ENCODE peak calls at places on chromosomes 5 and 9, in five cellular contexts. D is CD8-positive, alpha-beta T cell; V is RWPE1; Q is ascending aorta; A is Peyer's patch. W is an unnamed sample.

GRCh38 chr9:16138561-16138960 is 585.7 kb downstream of the CCDC171 start:
- DNase-seq in D (no peak), V (no peak), Q (no peak), A (no peak), W (no peak)

GRCh38 chr5:59253625-59254024 is 639.9 kb downstream of the PDE4D start:
- DNase-seq in D (no peak), V (no peak), Q (no peak), A (no peak), W (no peak)

GRCh38 chr9:127779136-127779981 is 893 bp upstream of the SH2D3C start:
- DNase-seq in D (no peak), V (no peak), Q (no peak), A (no peak), W (peak; percentile 63)

GRCh38 chr9:79654591-79654990 is 82.8 kb downstream of the TLE4 start:
- DNase-seq in D (no peak), V (no peak), Q (no peak), A (no peak), W (no peak)

GRCh38 chr9:14372437-14373318 is 58.7 kb upstream of the NFIB start:
- DNase-seq in D (no peak), V (peak; percentile 87), Q (no peak), A (no peak), W (no peak)

GRCh38 chr9:136926154-136926704 is 18.3 kb downstream of the FBXW5 start:
- DNase-seq in D (no peak), V (no peak), Q (no peak), A (no peak), W (no peak)

GRCh38 chr5:37701868-37702267 is 138.0 kb downstream of the GDNF start:
- DNase-seq in D (no peak), V (no peak), Q (no peak), A (no peak), W (no peak)

GRCh38 chr9:116250881-116251280 is 97.3 kb downstream of the PAPPA start:
- DNase-seq in D (no peak), V (no peak), Q (no peak), A (no peak), W (no peak)

GRCh38 chr5:134131578-134132350 is 17.3 kb downstream of the TCF7 start:
- DNase-seq in D (no peak), V (no peak), Q (no peak), A (peak; percentile 40), W (peak; percentile 10)

GRCh38 chr9:129320575-129321311 is 142.7 kb upstream of the IER5L start:
- DNase-seq in D (peak; percentile 16), V (peak; percentile 52), Q (no peak), A (peak; percentile 59), W (peak; percentile 42)
- TF ChIP-seq CTCF in D (peak; percentile 51), V (no peak), Q (peak; percentile 2), A (no peak), W (no peak)

GRCh38 chr5:15803280-15803679 is 303.3 kb downstream of the FBXL7 start:
- DNase-seq in D (no peak), V (no peak), Q (no peak), A (no peak), W (no peak)

GRCh38 chr5:15807248-15807647 is 307.3 kb downstream of the FBXL7 start:
- DNase-seq in D (no peak), V (no peak), Q (no peak), A (no peak), W (no peak)

GRCh38 chr5:15808577-15808976 is 308.6 kb downstream of the FBXL7 start:
- DNase-seq in D (no peak), V (no peak), Q (no peak), A (no peak), W (no peak)

GRCh38 chr5:15806613-15807012 is 306.6 kb downstream of the FBXL7 start:
- DNase-seq in D (no peak), V (no peak), Q (no peak), A (no peak), W (no peak)

GRCh38 chr5:15807861-15808260 is 307.9 kb downstream of the FBXL7 start:
- DNase-seq in D (no peak), V (no peak), Q (no peak), A (no peak), W (no peak)
- TF ChIP-seq CTCF in D (no peak), V (no peak), Q (no peak), A (no peak), W (no peak)

GRCh38 chr5:156589104-156589858 is 260.8 kb upstream of the PPP1R2B start:
- DNase-seq in D (no peak), V (no peak), Q (no peak), A (no peak), W (no peak)
- TF ChIP-seq CTCF in D (no peak), V (no peak), Q (no peak), A (no peak), W (no peak)

GRCh38 chr9:124774131-124774978 is 2.6 kb upstream of the OLFML2A start:
- DNase-seq in D (peak; percentile 68), V (peak; percentile 88), Q (no peak), A (peak; percentile 88), W (peak; percentile 74)

GRCh38 chr9:124779368-124780059 is 2.6 kb downstream of the OLFML2A start:
- DNase-seq in D (no peak), V (peak; percentile 94), Q (no peak), A (peak; percentile 30), W (no peak)

GRCh38 chr9:124778575-124779367 is 1.8 kb downstream of the OLFML2A start:
- DNase-seq in D (no peak), V (no peak), Q (no peak), A (peak; percentile 10), W (no peak)

GRCh38 chr9:124776613-124776951 is 351 bp upstream of the OLFML2A start:
- DNase-seq in D (no peak), V (no peak), Q (no peak), A (no peak), W (no peak)

DNA sequence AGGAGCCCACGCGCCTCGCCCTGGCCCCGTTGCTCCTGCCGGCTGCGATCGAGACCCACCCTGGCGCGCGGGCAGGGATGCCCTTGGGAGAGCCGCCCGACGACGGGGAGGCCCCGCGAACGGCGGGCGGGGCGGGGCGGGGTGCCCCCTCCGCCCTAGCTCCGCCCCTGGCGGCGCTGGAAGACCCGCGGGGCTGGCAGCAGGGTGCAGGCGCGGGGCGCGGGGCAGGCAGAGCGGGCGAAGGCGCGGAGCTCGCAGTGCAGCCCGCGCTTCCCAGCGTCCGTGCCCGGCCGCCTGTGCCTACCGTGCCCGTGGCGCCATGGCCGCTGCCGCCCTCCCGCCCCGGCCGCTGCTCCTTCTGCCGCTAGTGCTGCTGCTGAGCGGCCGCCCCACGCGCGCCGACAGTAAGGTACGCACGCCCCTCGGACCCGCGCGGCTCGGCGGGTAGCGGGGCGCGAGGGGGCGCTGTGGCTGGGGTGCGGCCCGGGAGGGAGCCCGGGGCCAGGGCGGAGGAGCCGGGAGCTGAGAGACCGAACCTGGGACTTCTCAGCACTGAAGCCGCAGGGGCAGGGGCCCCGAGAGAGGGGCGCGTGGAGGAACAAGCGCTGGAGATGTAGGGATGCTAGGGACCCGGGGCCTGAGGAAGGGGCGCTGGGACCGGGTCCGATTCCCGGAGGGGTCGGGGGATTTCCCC is at the start of gene OLFML2A:
- DNase-seq in D (no peak), V (no peak), Q (no peak), A (peak; percentile 52), W (peak; percentile 47)
- TF ChIP-seq CTCF in D (no peak), V (peak; percentile 90), Q (no peak), A (no peak), W (no peak)

DNA sequence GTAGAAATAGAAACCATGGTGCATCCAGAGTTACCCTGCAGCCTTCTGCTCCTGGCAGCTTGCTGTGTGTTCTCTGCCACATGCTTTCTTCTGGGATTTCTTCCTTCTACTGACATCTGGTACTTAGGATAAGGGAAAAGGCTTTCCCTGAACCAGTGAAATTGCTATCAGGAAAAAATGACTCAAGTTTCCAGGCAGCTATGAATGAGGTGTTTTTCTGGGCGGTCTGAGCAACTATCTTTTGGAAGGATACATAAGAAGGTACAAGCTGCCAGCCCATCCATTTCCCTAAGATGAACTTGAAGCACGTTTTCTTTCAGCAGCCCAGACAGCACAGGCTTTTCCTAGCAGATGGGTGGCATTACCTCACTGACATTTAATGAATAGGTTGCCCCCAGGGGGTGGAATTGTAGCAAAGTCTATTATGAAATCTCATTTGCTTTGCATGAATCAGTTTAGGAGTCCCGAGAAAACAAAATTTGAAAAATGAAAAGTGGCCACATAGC is 108.7 kb downstream of the C9orf152 start:
- DNase-seq in D (no peak), V (peak; percentile 75), Q (no peak), A (no peak), W (no peak)
- TF ChIP-seq CTCF in D (no peak), V (no peak), Q (no peak), A (no peak), W (no peak)

W was measured in activated B cell treated with CpG ODN at 0.5 μM for 24 hours.